ENCODE peak calls at places on chromosomes 5 and 9, in nine cellular contexts. C, N, R, J, G, P, L, U and I are unnamed samples. For H3K4me1, the result is how much of the 10 kb centered on the place peaks cover.

GRCh38 chr9:133955821-133956411 is 36.2 kb downstream of the VAV2 start:
- DNase-seq in C (no peak), N (no peak), R (no peak), J (peak), G (no peak), P (peak), L (peak), U (no peak), I (no peak)

GRCh38 chr5:136089804-136090203 is 42.8 kb upstream of the SMAD5 start:
- DNase-seq in C (no peak), N (no peak), R (no peak), J (peak), G (no peak), P (peak), L (no peak), U (no peak), I (no peak)

GRCh38 chr9:110691002-110691549 is 22.5 kb downstream of the MUSK start:
- DNase-seq in C (no peak), N (no peak), R (no peak), J (no peak), G (no peak), P (peak), L (peak), U (no peak), I (no peak)

GRCh38 chr9:89723696-89724095 is 118.9 kb downstream of the GADD45G start:
- DNase-seq in C (peak), N (no peak), R (no peak), J (no peak), G (no peak), P (peak), L (no peak), U (no peak), I (no peak)

GRCh38 chr9:114072181-114073140 is 5.6 kb downstream of the AMBP start:
- DNase-seq in C (peak), N (peak), R (peak), J (peak), G (peak), P (peak), L (no peak), U (peak), I (peak)

GRCh38 chr9:114571391-114571790 is 16.2 kb upstream of the ATP6V1G1 start:
- DNase-seq in C (peak), N (no peak), R (peak), J (no peak), G (no peak), P (no peak), L (no peak), U (no peak), I (no peak)

GRCh38 chr9:112174965-112175795 is at the start of gene SUSD1:
- DNase-seq in C (peak), N (no peak), R (peak), J (peak), G (peak), P (peak), L (peak), U (peak), I (no peak)

GRCh38 chr5:57482671-57483106 is at the start of gene ACTBL2:
- DNase-seq in C (no peak), N (no peak), R (no peak), J (no peak), G (no peak), P (peak), L (no peak), U (no peak), I (no peak)

GRCh38 chr9:78668148-78668825 is 371.4 kb downstream of the PSAT1 start:
- DNase-seq in C (no peak), N (no peak), R (no peak), J (peak), G (no peak), P (peak), L (no peak), U (no peak), I (no peak)

GRCh38 chr9:29129763-29130162 is 1556.5 kb upstream of the C9orf72 start:
- DNase-seq in C (no peak), N (no peak), R (no peak), J (no peak), G (no peak), P (no peak), L (no peak), U (no peak), I (no peak)

GRCh38 chr5:154603978-154604679 is 126.1 kb upstream of the HAND1 start:
- DNase-seq in C (peak), N (no peak), R (no peak), J (peak), G (peak), P (peak), L (no peak), U (peak), I (no peak)

GRCh38 chr9:81666123-81666522 is 23.2 kb downstream of the TLE1 start:
- DNase-seq in C (no peak), N (no peak), R (no peak), J (no peak), G (no peak), P (peak), L (no peak), U (no peak), I (no peak)

GRCh38 chr5:172110921-172111873 is 76.8 kb downstream of the STK10 start:
- DNase-seq in C (no peak), N (no peak), R (peak), J (peak), G (no peak), P (peak), L (peak), U (peak), I (no peak)

GRCh38 chr9:1009101-1009707 is 32.7 kb downstream of the DMRT3 start:
- DNase-seq in C (peak), N (peak), R (peak), J (peak), G (peak), P (peak), L (peak), U (peak), I (peak)

GRCh38 chr5:65012411-65012972 is 243.8 kb downstream of the CWC27 start:
- DNase-seq in C (no peak), N (no peak), R (no peak), J (no peak), G (no peak), P (no peak), L (no peak), U (no peak), I (no peak)

GRCh38 chr5:87765009-87765408 is 352.3 kb upstream of the CCNH start:
- DNase-seq in C (no peak), N (no peak), R (no peak), J (peak), G (no peak), P (no peak), L (no peak), U (no peak), I (no peak)

DNA sequence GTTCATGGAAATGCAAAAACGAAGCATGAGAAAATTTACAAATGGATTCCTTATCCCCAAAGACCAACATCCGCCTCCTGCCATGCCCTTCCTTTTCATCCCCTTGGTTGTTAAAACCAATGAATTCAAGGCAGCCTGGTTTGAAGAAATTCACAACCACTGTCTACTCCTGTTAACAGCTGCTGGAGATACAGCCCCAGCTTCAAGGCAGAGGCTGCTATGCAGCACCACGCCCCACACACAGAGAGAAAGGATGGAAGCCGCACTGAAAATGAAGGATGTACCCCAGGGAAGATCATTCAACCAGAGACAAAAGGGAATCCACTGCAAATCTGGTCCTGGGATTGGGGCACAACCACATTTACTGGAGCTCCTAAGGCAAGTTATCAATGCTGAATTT is 58.7 kb downstream of the DPYSL3 start:
- DNase-seq in C (no peak), N (no peak), R (no peak), J (no peak), G (no peak), P (no peak), L (no peak), U (no peak), I (no peak)
- H3K4me3 ChIP-seq in C (no peak), N (no peak), R (peak), J (peak), G (no peak), P (no peak), L (no peak), U (no peak), I (no peak)

DNA sequence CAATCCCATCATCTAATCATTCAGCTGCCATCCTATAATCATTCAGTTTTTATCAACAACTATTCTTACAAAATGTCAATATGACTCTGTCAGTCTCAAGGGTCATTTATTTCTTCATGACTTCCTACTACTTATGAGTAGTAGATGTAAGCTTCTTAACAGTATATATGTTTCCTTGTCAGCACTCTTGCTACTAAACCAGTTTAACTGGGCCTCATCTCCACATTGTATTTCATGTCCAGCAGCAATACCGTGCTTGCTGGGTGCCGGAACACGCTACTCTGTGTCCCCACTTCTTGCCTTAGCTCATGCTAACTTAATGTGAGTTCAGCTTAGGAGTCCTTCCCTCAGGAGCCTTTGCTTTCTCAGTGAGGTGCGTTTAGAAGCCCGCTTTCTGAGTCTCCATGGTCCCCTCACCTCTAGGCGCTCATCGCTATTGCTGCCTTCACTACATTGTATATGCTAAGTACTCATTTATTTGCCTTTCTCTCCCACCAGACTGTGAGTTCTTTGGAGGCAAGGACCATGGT is 32.9 kb downstream of the ELL2 start:
- DNase-seq in C (no peak), N (no peak), R (no peak), J (no peak), G (no peak), P (no peak), L (no peak), U (no peak), I (no peak)
- H3K4me1 ChIP-seq in C (under half), N (under half), R (half or more), J (under half), G (half or more), P (under half), L (under half), U (under half), I (under half)

GRCh38 chr9:19376931-19377330 is 3.1 kb downstream of the RPS6 start:
- DNase-seq in C (no peak), N (no peak), R (no peak), J (no peak), G (no peak), P (no peak), L (no peak), U (no peak), I (no peak)
- H3K4me3 ChIP-seq in C (no peak), N (no peak), R (peak), J (peak), G (no peak), P (peak), L (no peak), U (no peak), I (no peak)

GRCh38 chr5:164687391-164687790 is 1182.0 kb downstream of the MAT2B start:
- DNase-seq in C (no peak), N (no peak), R (no peak), J (no peak), G (no peak), P (no peak), L (no peak), U (no peak), I (no peak)

DNA sequence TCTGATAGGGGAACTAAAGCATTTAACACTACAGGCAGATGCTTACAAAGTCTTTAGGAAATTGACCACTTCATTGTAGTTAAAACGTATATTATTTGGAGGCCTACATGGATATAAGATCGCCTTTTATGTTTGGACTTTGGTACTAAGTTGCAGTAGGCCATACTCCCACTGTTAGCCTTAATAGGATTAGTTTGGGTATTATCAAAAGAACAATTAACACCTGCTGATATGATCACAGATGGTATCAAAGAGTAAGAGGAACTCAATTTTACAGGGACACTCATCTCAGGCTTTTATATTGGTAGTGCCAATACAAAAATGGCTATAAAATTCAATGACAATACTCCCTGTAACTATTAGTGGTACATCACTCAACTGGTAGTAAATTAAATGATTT is 1183.0 kb downstream of the MAT2B start:
- DNase-seq in C (no peak), N (no peak), R (no peak), J (no peak), G (no peak), P (no peak), L (no peak), U (no peak), I (no peak)
- H3K4me1 ChIP-seq in C (under half), N (under half), R (under half), J (under half), G (under half), P (under half), L (under half), U (under half), I (under half)

GRCh38 chr5:213803-214395 is 4.1 kb downstream of the CCDC127 start:
- DNase-seq in C (no peak), N (no peak), R (no peak), J (no peak), G (no peak), P (no peak), L (no peak), U (no peak), I (no peak)
- H3K4me3 ChIP-seq in C (no peak), N (no peak), R (no peak), J (no peak), G (no peak), P (no peak), L (no peak), U (no peak), I (no peak)

DNA sequence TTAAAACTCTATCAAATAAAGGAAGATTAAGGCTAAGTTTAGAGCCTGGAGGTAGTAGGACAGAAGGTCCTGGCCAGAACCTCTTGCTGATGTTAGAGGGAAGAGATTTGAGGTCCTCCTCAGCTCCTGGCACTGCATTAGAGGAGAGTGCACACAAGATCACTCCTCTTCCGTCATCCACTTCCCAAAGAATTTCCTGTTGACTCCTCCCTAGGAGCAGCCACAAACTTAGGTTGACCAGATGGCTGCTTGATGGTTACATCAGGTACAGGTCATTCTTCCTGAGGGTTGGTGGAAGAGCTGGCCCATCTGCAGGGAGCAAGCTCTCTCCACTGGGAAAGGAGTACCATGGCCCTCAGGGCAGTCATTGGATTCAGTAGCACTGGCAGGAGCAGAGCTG is 93.9 kb upstream of the IL33 start:
- DNase-seq in C (no peak), N (no peak), R (no peak), J (no peak), G (no peak), P (no peak), L (peak), U (no peak), I (no peak)
- H3K4me1 ChIP-seq in C (under half), N (under half), R (under half), J (under half), G (under half), P (under half), L (under half), U (under half), I (under half)

DNA sequence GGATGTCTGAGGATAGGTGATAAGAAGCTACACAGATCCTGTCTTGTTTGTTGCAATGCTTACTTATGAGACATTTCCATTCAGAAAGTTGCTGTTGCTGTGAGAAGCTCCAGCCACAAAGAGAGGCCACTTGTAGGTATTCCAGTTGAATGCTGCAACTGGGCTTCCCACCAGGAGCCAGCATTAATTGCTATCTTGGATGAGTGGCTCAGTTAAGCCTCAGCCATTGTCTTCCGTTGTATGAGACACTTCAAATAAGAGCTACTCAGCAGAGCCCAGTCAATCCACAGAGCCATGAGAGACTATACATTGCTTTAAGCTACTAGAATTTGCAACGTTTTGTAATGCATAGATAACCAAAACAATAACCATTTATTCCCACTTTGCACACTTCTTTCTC is 104.3 kb upstream of the ARRDC3 start:
- DNase-seq in C (no peak), N (no peak), R (no peak), J (peak), G (no peak), P (no peak), L (no peak), U (no peak), I (no peak)
- H3K4me3 ChIP-seq in C (no peak), N (no peak), R (no peak), J (peak), G (no peak), P (no peak), L (no peak), U (no peak), I (no peak)

GRCh38 chr5:125006011-125006685 is 259.7 kb upstream of the ZNF608 start:
- DNase-seq in C (no peak), N (no peak), R (no peak), J (no peak), G (no peak), P (no peak), L (peak), U (no peak), I (no peak)
- H3K4me1 ChIP-seq in C (under half), N (under half), R (under half), J (under half), G (under half), P (under half), L (under half), U (under half), I (under half)